ENCODE peak calls at places on chromosome 18, in six cellular contexts. I is fibroblast of gingiva; O is EL; C is CD4-positive, CD25-positive, alpha-beta regulatory T cell; X is sigmoid colon; T is IMR-90. P is an unnamed sample.

GRCh38 chr18:68992719-68993482 is 195.0 kb downstream of the CCDC102B start:
- DNase-seq in I (no peak), X (no peak), O (no peak), T (no peak), C (no peak), P (no peak)

GRCh38 chr18:63267990-63268721 is 51.4 kb downstream of the BCL2 start:
- DNase-seq in C (no peak), T (no peak), X (no peak), I (no peak), O (no peak), P (no peak)

GRCh38 chr18:30280861-30281470 is 761.6 kb downstream of the DSC3 start:
- DNase-seq in O (peak; percentile 45), T (peak; percentile 59), X (no peak), I (peak; percentile 33), C (no peak), P (no peak)

GRCh38 chr18:8522756-8523155 is 86.5 kb upstream of the RAB12 start:
- DNase-seq in I (no peak), T (no peak), X (no peak), O (no peak), C (no peak), P (no peak)

GRCh38 chr18:5890606-5891360 is 4.5 kb downstream of the TMEM200C start:
- DNase-seq in C (peak; percentile 4), X (no peak), I (no peak), O (no peak), T (no peak), P (no peak)

GRCh38 chr18:33466822-33467221 is 26.3 kb upstream of the CCDC178 start:
- DNase-seq in I (no peak), T (no peak), O (no peak), X (no peak), C (no peak), P (no peak)

GRCh38 chr18:8765692-8766463 is 60.5 kb downstream of the MTCL1 start:
- DNase-seq in C (no peak), I (no peak), O (no peak), T (no peak), X (no peak), P (no peak)

GRCh38 chr18:5705393-5705792 is 161.6 kb upstream of the EPB41L3 start:
- DNase-seq in I (no peak), X (no peak), T (no peak), C (no peak), O (no peak), P (no peak)

GRCh38 chr18:61901334-61901986 is 8.7 kb upstream of the RNF152 start:
- DNase-seq in C (peak; percentile 42), I (peak; percentile 28), O (peak; percentile 57), X (no peak), T (peak; percentile 53), P (no peak)

GRCh38 chr18:28015671-28016070 is 161.3 kb downstream of the CDH2 start:
- DNase-seq in C (no peak), I (no peak), X (no peak), O (no peak), T (no peak), P (no peak)

GRCh38 chr18:47560693-47561092 is 309.2 kb upstream of the SKOR2 start:
- DNase-seq in I (no peak), C (no peak), T (no peak), X (no peak), O (no peak), P (no peak)

GRCh38 chr18:37525302-37525585 is 40.4 kb downstream of the CELF4 start:
- DNase-seq in X (no peak), O (no peak), C (no peak), I (no peak), T (no peak), P (no peak)

GRCh38 chr18:59013744-59014143 is 125.9 kb upstream of the SEC11C start:
- DNase-seq in X (no peak), C (no peak), T (no peak), O (no peak), I (no peak), P (no peak)

GRCh38 chr18:23131693-23132319 is 3.5 kb upstream of the CABLES1 start:
- DNase-seq in O (peak; percentile 78), I (peak; percentile 85), X (peak; percentile 78), T (peak; percentile 84), C (peak; percentile 66), P (no peak)

GRCh38 chr18:24446953-24447537 is 13.4 kb upstream of the HRH4 start:
- DNase-seq in O (no peak), T (no peak), I (no peak), X (no peak), C (peak; percentile 3), P (no peak)

GRCh38 chr18:6509417-6510198 is 94.9 kb upstream of the L3MBTL4 start:
- DNase-seq in C (no peak), I (no peak), X (no peak), T (no peak), O (peak; percentile 10), P (no peak)

GRCh38 chr18:75210274-75211001 is at the start of gene TSHZ1:
- DNase-seq in T (peak; percentile 88), O (peak; percentile 89), X (peak; percentile 86), C (peak; percentile 84), I (peak; percentile 86), P (peak; percentile 64)

GRCh38 chr18:68467966-68468365 is 246.9 kb downstream of the TMX3 start:
- DNase-seq in T (no peak), X (no peak), I (no peak), O (peak; percentile 32), C (no peak), P (no peak)

P was measured in head of caudate nucleus.